ENCODE peak calls at places on chromosomes 3 and 15, in nine cellular contexts. T is HT-29; E is smooth muscle cell of the brain vasculature; P is CD8-positive, alpha-beta T cell; R is activated B cell treated with CpG ODN at 0.5 μM for 24 hours; U is stimulated activated CD4-positive, alpha-beta T cell treated with anti-CD3 and anti-CD28 coated beads, TNF-alpha, amount 100 ng/mL, for 4 hours; M is HEK293T; D is thyroid gland; X is COR-L47. G is an unnamed sample.

GRCh38 chr15:62124953-62125263 is 40.2 kb downstream of the C2CD4B start:
- DNase-seq in T (no peak), E (no peak), P (no peak), R (no peak), U (no peak), M (no peak), D (no peak), X (no peak), G (no peak)

GRCh38 chr3:185070491-185071335 is 82.1 kb downstream of the C3orf70 start:
- DNase-seq in T (peak), E (no peak), P (no peak), R (no peak), U (no peak), M (peak), D (no peak), X (no peak), G (no peak)

GRCh38 chr3:63538912-63539311 is 113.6 kb upstream of the SNTN start:
- DNase-seq in T (no peak), E (no peak), P (no peak), R (no peak), U (no peak), M (no peak), D (no peak), X (no peak), G (no peak)

GRCh38 chr3:10311710-10312109 is 9.2 kb downstream of the SEC13 start:
- DNase-seq in T (no peak), E (no peak), P (no peak), R (no peak), U (no peak), M (no peak), D (no peak), X (no peak), G (no peak)

GRCh38 chr15:38530113-38530512 is 34.5 kb downstream of the RASGRP1 start:
- DNase-seq in T (no peak), E (no peak), P (no peak), R (no peak), U (no peak), M (no peak), D (no peak), X (no peak), G (no peak)

GRCh38 chr15:80967451-80967850 is 22.2 kb downstream of the MESD start:
- DNase-seq in T (no peak), E (no peak), P (no peak), R (no peak), U (no peak), M (no peak), D (peak), X (no peak), G (no peak)

GRCh38 chr3:116444819-116445290 is 432 bp downstream of the LSAMP start:
- DNase-seq in T (no peak), E (no peak), P (no peak), R (no peak), U (no peak), M (peak), D (no peak), X (peak), G (no peak)

GRCh38 chr3:160941885-160942494 is 163.2 kb downstream of the B3GALNT1 start:
- DNase-seq in T (peak), E (peak), P (peak), R (no peak), U (peak), M (peak), D (peak), X (no peak), G (no peak)

GRCh38 chr3:21705769-21706168 is 45.2 kb downstream of the ZNF385D start:
- DNase-seq in T (no peak), E (no peak), P (no peak), R (no peak), U (no peak), M (no peak), D (peak), X (no peak), G (no peak)

GRCh38 chr15:101536166-101536874 is 46.8 kb upstream of the PCSK6 start:
- DNase-seq in T (no peak), E (no peak), P (no peak), R (no peak), U (no peak), M (no peak), D (no peak), X (no peak), G (no peak)

GRCh38 chr15:96625251-96625650 is 294.8 kb downstream of the NR2F2 start:
- DNase-seq in T (no peak), E (no peak), P (no peak), R (no peak), U (no peak), M (no peak), D (no peak), X (no peak), G (no peak)

GRCh38 chr3:1092061-1092460 is 763 bp upstream of the CNTN6 start:
- DNase-seq in T (no peak), E (no peak), P (no peak), R (no peak), U (no peak), M (no peak), D (no peak), X (no peak), G (no peak)

GRCh38 chr3:120454076-120454689 is 3.4 kb upstream of the FSTL1 start:
- DNase-seq in T (no peak), E (no peak), P (no peak), R (no peak), U (no peak), M (no peak), D (no peak), X (no peak), G (no peak)

GRCh38 chr3:150073031-150073430 is 102.3 kb upstream of the PFN2 start:
- DNase-seq in T (no peak), E (no peak), P (no peak), R (no peak), U (no peak), M (no peak), D (peak), X (no peak), G (no peak)

G was measured in T-helper 17 cell.